ENCODE peak calls at places on chromosomes 7 and 10, in seven cellular contexts. I is activated CD8-positive, alpha-beta memory T cell treated with anti-CD3 and anti-CD28 coated beads, Interleukin-2, amount 50 U/mL, for 48 hours; T is ELF-1; Z is HepG2; U is NCI-H69; B is KBM-7; M is naive B cell. P is an unnamed sample.

GRCh38 chr7:139362302-139362701 is 2.6 kb downstream of the LUC7L2 start:
- DNase-seq in B (no peak), T (peak), Z (no peak), U (peak), I (no peak), M (no peak), P (no peak)

GRCh38 chr7:43247757-43248156 is 135.3 kb downstream of the HECW1 start:
- DNase-seq in T (no peak), Z (no peak), I (no peak), B (no peak), U (no peak), M (no peak), P (no peak)

GRCh38 chr7:99994819-99995218 is 19.0 kb upstream of the AZGP1 start:
- DNase-seq in I (no peak), M (no peak), Z (no peak), B (no peak), T (no peak), U (no peak), P (no peak)

GRCh38 chr10:119205926-119206602 is 1.3 kb upstream of the GRK5 start:
- DNase-seq in T (no peak), Z (peak), B (peak), I (peak), U (peak), M (no peak), P (peak)

GRCh38 chr7:37187179-37187578 is 261.5 kb downstream of the ELMO1 start:
- DNase-seq in M (no peak), T (no peak), B (no peak), U (peak), Z (no peak), I (no peak), P (no peak)

GRCh38 chr10:36114141-36114540 is 472.0 kb upstream of the FZD8 start:
- DNase-seq in T (no peak), M (no peak), U (no peak), Z (no peak), B (no peak), I (no peak), P (no peak)

GRCh38 chr10:72800000-72800740 is 93.4 kb upstream of the OIT3 start:
- DNase-seq in B (no peak), Z (peak), M (no peak), T (no peak), U (peak), I (no peak), P (no peak)

GRCh38 chr7:65438593-65438992 is 64.9 kb downstream of the ZNF92 start:
- DNase-seq in Z (no peak), B (no peak), U (no peak), M (no peak), T (no peak), I (no peak), P (no peak)

P was measured in left lobe of liver.